ENCODE peak calls at places on chromosomes 16 and 17, in five cellular contexts. H is ELF-1, A is amniotic stem cell, U is globus pallidus, F is fibroblast of pulmonary artery. R is an unnamed sample.

GRCh38 chr16:85168732-85169256 is 56.5 kb upstream of the CIBAR2 start:
- DNase-seq in H (peak; percentile 49), A (no peak), U (no peak), F (peak; percentile 59), R (peak; percentile 84)

GRCh38 chr16:77043076-77043475 is 147.9 kb upstream of the MON1B start:
- DNase-seq in H (no peak), A (no peak), U (no peak), F (peak; percentile 56), R (peak; percentile 33)

GRCh38 chr17:15946611-15947120 is 1.7 kb downstream of the ADORA2B start:
- DNase-seq in H (peak; percentile 51), A (no peak), U (no peak), F (no peak), R (no peak)

GRCh38 chr17:47423406-47424295 is 99.9 kb downstream of the EFCAB13 start:
- DNase-seq in H (peak; percentile 32), A (no peak), U (no peak), F (no peak), R (peak; percentile 59)

GRCh38 chr17:82416771-82417170 is 1.4 kb upstream of the HEXD start:
- DNase-seq in H (no peak), A (no peak), U (no peak), F (no peak), R (no peak)

GRCh38 chr17:67841992-67842391 is 16.7 kb downstream of the BPTF start:
- DNase-seq in H (no peak), A (no peak), U (no peak), F (no peak), R (no peak)

GRCh38 chr17:75693500-75694481 is 26.7 kb downstream of the SAP30BP start:
- DNase-seq in H (peak; percentile 67), A (peak; percentile 84), U (peak; percentile 97), F (peak; percentile 69), R (no peak)

GRCh38 chr16:76535-77272 is 1.3 kb upstream of the MPG start:
- DNase-seq in H (peak; percentile 54), A (peak; percentile 39), U (no peak), F (peak; percentile 84), R (peak; percentile 36)

GRCh38 chr17:75323043-75323591 is 33.9 kb upstream of the SLC25A19 start:
- DNase-seq in H (peak; percentile 94), A (peak; percentile 66), U (peak; percentile 86), F (peak; percentile 93), R (peak; percentile 95)

GRCh38 chr16:83212301-83212841 is 585.6 kb downstream of the CDH13 start:
- DNase-seq in H (no peak), A (no peak), U (no peak), F (no peak), R (no peak)

GRCh38 chr16:57826040-57826434 is 23.7 kb upstream of the KIFC3 start:
- DNase-seq in H (no peak), A (no peak), U (no peak), F (no peak), R (no peak)

GRCh38 chr17:1808649-1809048 is 21.1 kb downstream of the SMYD4 start:
- DNase-seq in H (no peak), A (no peak), U (no peak), F (no peak), R (no peak)

GRCh38 chr16:79874391-79874790 is 273.9 kb upstream of the MAF start:
- DNase-seq in H (no peak), A (no peak), U (no peak), F (no peak), R (no peak)

GRCh38 chr16:73743665-73744496 is 552.7 kb upstream of the PSMD7 start:
- DNase-seq in H (no peak), A (no peak), U (no peak), F (no peak), R (no peak)

GRCh38 chr16:14354561-14355351 is 275.3 kb downstream of the PARN start:
- DNase-seq in H (no peak), A (no peak), U (peak; percentile 38), F (peak; percentile 6), R (peak; percentile 34)

GRCh38 chr17:51107666-51108227 is 12.9 kb downstream of the SPAG9 start:
- DNase-seq in H (peak; percentile 4), A (no peak), U (no peak), F (no peak), R (no peak)

GRCh38 chr16:64738321-64738960 is 383.4 kb downstream of the CDH11 start:
- DNase-seq in H (no peak), A (no peak), U (no peak), F (peak; percentile 77), R (no peak)

GRCh38 chr17:43856141-43856540 is 9.2 kb downstream of the CD300LG start:
- DNase-seq in H (no peak), A (no peak), U (no peak), F (no peak), R (no peak)

GRCh38 chr17:42680331-42680808 is 1.3 kb downstream of the CCR10 start:
- DNase-seq in H (peak; percentile 34), A (no peak), U (no peak), F (no peak), R (peak; percentile 81)

GRCh38 chr16:3266873-3267537 is 10.6 kb upstream of the MEFV start:
- DNase-seq in H (peak; percentile 21), A (no peak), U (peak; percentile 32), F (peak; percentile 67), R (peak; percentile 49)

GRCh38 chr17:48754500-48755261 is 26.1 kb upstream of the HOXB13 start:
- DNase-seq in H (peak; percentile 79), A (no peak), U (no peak), F (no peak), R (peak; percentile 55)

GRCh38 chr17:15124746-15125145 is 140.4 kb downstream of the PMP22 start:
- DNase-seq in H (no peak), A (no peak), U (no peak), F (no peak), R (no peak)

GRCh38 chr17:41486809-41487530 is 2.7 kb downstream of the KRT36 start:
- DNase-seq in H (peak; percentile 74), A (no peak), U (no peak), F (no peak), R (peak; percentile 18)

GRCh38 chr17:28520687-28521086 is 14.5 kb downstream of the FOXN1 start:
- DNase-seq in H (no peak), A (no peak), U (no peak), F (no peak), R (no peak)

GRCh38 chr16:30637952-30638351 is 12.8 kb upstream of the PRR14 start:
- DNase-seq in H (peak; percentile 32), A (no peak), U (no peak), F (peak; percentile 67), R (peak; percentile 75)

GRCh38 chr17:66952031-66952524 is 12.4 kb upstream of the CACNG4 start:
- DNase-seq in H (peak; percentile 97), A (peak; percentile 32), U (no peak), F (peak; percentile 87), R (peak; percentile 41)

GRCh38 chr17:4900231-4901107 is 1.1 kb downstream of the C17orf107 start:
- DNase-seq in H (peak; percentile 87), A (no peak), U (no peak), F (no peak), R (peak; percentile 76)

GRCh38 chr17:1325766-1326165 is 46.3 kb downstream of the TRARG1 start:
- DNase-seq in H (no peak), A (no peak), U (no peak), F (no peak), R (no peak)

GRCh38 chr17:4902540-4902939 is 358 bp downstream of the CHRNE start:
- DNase-seq in H (no peak), A (no peak), U (no peak), F (no peak), R (no peak)

GRCh38 chr17:4679652-4680051 is 24.3 kb downstream of the PELP1 start:
- DNase-seq in H (peak; percentile 40), A (no peak), U (no peak), F (peak; percentile 45), R (no peak)

GRCh38 chr16:11356573-11357331 is 11.5 kb downstream of the RMI2 start:
- DNase-seq in H (peak; percentile 83), A (peak; percentile 40), U (peak; percentile 42), F (peak; percentile 65), R (peak; percentile 86)

GRCh38 chr17:46977348-46977747 is 1.7 kb downstream of the RPRML start:
- DNase-seq in H (peak; percentile 91), A (no peak), U (no peak), F (peak; percentile 39), R (peak; percentile 92)

GRCh38 chr16:84293406-84293805 is 1.3 kb upstream of the WFDC1 start:
- DNase-seq in H (no peak), A (no peak), U (no peak), F (no peak), R (no peak)

GRCh38 chr17:60583008-60583407 is 17.0 kb upstream of the PPM1D start:
- DNase-seq in H (no peak), A (no peak), U (no peak), F (no peak), R (no peak)

GRCh38 chr16:82034981-82035612 is at the start of gene HSD17B2:
- DNase-seq in H (no peak), A (no peak), U (no peak), F (no peak), R (peak; percentile 37)